ENCODE peak calls at places on chromosomes 2 and 18, in four cellular contexts. One of them, this sample, is unnamed.
A peak's percentile ranks its signal among the peaks of the same experiment; 100 is the strongest.

GRCh38 chr2:8229546-8229986 is 452.3 kb upstream of the ID2 start:
- DNase-seq in IMR-90: peak; percentile 84
- DNase-seq in HCT116: peak; percentile 15
- DNase-seq in effector memory CD4-positive, alpha-beta T cell: no peak
- DNase-seq in this sample: peak; percentile 86

GRCh38 chr2:184835081-184835728 is 236.9 kb downstream of the ZNF804A start:
- DNase-seq in IMR-90: peak; percentile 12
- DNase-seq in HCT116: no peak
- DNase-seq in effector memory CD4-positive, alpha-beta T cell: no peak
- DNase-seq in this sample: no peak

GRCh38 chr18:13568443-13569392 is 157.6 kb downstream of the FAM210A start:
- DNase-seq in IMR-90: no peak
- DNase-seq in HCT116: no peak
- DNase-seq in effector memory CD4-positive, alpha-beta T cell: no peak
- DNase-seq in this sample: no peak

GRCh38 chr2:18740428-18740827 is 151.1 kb upstream of the NT5C1B start:
- DNase-seq in IMR-90: peak; percentile 69
- DNase-seq in HCT116: no peak
- DNase-seq in effector memory CD4-positive, alpha-beta T cell: no peak
- DNase-seq in this sample: no peak

GRCh38 chr2:84846732-84847131 is 34.2 kb downstream of the TRABD2A start:
- DNase-seq in IMR-90: peak; percentile 78
- DNase-seq in HCT116: no peak
- DNase-seq in effector memory CD4-positive, alpha-beta T cell: no peak
- DNase-seq in this sample: peak; percentile 28

GRCh38 chr2:9811679-9812511 is 31.4 kb upstream of the TAF1B start:
- DNase-seq in IMR-90: no peak
- DNase-seq in HCT116: no peak
- DNase-seq in effector memory CD4-positive, alpha-beta T cell: no peak
- DNase-seq in this sample: peak; percentile 56

GRCh38 chr2:110219496-110220192 is 7.3 kb upstream of the MTLN start:
- DNase-seq in IMR-90: peak; percentile 48
- DNase-seq in HCT116: no peak
- DNase-seq in effector memory CD4-positive, alpha-beta T cell: no peak
- DNase-seq in this sample: no peak

GRCh38 chr2:113828086-113828742 is 61.7 kb upstream of the ACTR3 start:
- DNase-seq in IMR-90: no peak
- DNase-seq in HCT116: no peak
- DNase-seq in effector memory CD4-positive, alpha-beta T cell: no peak
- DNase-seq in this sample: no peak

GRCh38 chr2:120400546-120400945 is 54.6 kb downstream of the INHBB start:
- DNase-seq in IMR-90: no peak
- DNase-seq in HCT116: no peak
- DNase-seq in effector memory CD4-positive, alpha-beta T cell: no peak
- DNase-seq in this sample: peak; percentile 34

GRCh38 chr2:62474173-62474572 is 31.8 kb downstream of the TMEM17 start:
- DNase-seq in IMR-90: no peak
- DNase-seq in HCT116: no peak
- DNase-seq in effector memory CD4-positive, alpha-beta T cell: no peak
- DNase-seq in this sample: peak; percentile 19

GRCh38 chr18:9091066-9091476 is 11.4 kb upstream of the NDUFV2 start:
- DNase-seq in IMR-90: no peak
- DNase-seq in HCT116: no peak
- DNase-seq in effector memory CD4-positive, alpha-beta T cell: peak; percentile 4
- DNase-seq in this sample: no peak

GRCh38 chr2:124570872-124571271 is 545.8 kb downstream of the CNTNAP5 start:
- DNase-seq in IMR-90: no peak
- DNase-seq in HCT116: no peak
- DNase-seq in effector memory CD4-positive, alpha-beta T cell: no peak
- DNase-seq in this sample: no peak

GRCh38 chr2:226423498-226423960 is 376.1 kb downstream of the IRS1 start:
- DNase-seq in IMR-90: peak; percentile 51
- DNase-seq in HCT116: no peak
- DNase-seq in effector memory CD4-positive, alpha-beta T cell: peak; percentile 17
- DNase-seq in this sample: no peak

GRCh38 chr2:188512456-188512855 is 220.8 kb downstream of the GULP1 start:
- DNase-seq in IMR-90: peak; percentile 77
- DNase-seq in HCT116: no peak
- DNase-seq in effector memory CD4-positive, alpha-beta T cell: no peak
- DNase-seq in this sample: no peak

DNA sequence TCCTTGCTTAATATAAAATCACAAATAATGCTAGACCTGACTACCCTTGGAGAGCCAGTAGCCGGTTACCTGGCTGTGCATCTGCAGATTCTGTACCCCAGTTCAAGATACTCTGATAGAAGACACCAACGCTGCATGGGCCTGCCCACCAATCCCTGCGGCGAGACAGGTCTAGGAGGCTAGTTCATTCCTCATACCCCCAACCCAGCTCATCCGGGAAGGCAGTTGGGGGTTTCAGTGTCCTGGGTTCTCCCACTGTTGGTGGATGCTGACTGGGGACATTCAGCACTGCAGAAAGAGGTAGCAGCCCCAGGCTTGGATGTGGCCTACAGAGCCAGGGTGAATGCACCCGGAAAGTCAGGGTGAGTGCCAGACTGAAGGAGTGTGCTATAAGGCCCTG is 29.7 kb upstream of the ATP6V1B1 start:
- DNase-seq in IMR-90: no peak
- DNase-seq in HCT116: no peak
- DNase-seq in effector memory CD4-positive, alpha-beta T cell: no peak
- DNase-seq in this sample: no peak
- H3K27me3 ChIP-seq in IMR-90: peaks cover 8% of the 10 kb centered on the region
- H3K27me3 ChIP-seq in HCT116: no peaks in the 10 kb centered on the region
- H3K27me3 ChIP-seq in effector memory CD4-positive, alpha-beta T cell: peaks cover 64% of the 10 kb centered on the region
- H3K27me3 ChIP-seq in this sample: peaks cover 22% of the 10 kb centered on the region

GRCh38 chr18:53152478-53152877 is 812.5 kb downstream of the DCC start:
- DNase-seq in IMR-90: no peak
- DNase-seq in HCT116: no peak
- DNase-seq in effector memory CD4-positive, alpha-beta T cell: no peak
- DNase-seq in this sample: no peak
- H3K4me1 ChIP-seq in IMR-90: no peaks in the 10 kb centered on the region
- H3K4me1 ChIP-seq in HCT116: no peaks in the 10 kb centered on the region
- H3K4me1 ChIP-seq in effector memory CD4-positive, alpha-beta T cell: no peaks in the 10 kb centered on the region
- H3K4me1 ChIP-seq in this sample: no peaks in the 10 kb centered on the region

DNA sequence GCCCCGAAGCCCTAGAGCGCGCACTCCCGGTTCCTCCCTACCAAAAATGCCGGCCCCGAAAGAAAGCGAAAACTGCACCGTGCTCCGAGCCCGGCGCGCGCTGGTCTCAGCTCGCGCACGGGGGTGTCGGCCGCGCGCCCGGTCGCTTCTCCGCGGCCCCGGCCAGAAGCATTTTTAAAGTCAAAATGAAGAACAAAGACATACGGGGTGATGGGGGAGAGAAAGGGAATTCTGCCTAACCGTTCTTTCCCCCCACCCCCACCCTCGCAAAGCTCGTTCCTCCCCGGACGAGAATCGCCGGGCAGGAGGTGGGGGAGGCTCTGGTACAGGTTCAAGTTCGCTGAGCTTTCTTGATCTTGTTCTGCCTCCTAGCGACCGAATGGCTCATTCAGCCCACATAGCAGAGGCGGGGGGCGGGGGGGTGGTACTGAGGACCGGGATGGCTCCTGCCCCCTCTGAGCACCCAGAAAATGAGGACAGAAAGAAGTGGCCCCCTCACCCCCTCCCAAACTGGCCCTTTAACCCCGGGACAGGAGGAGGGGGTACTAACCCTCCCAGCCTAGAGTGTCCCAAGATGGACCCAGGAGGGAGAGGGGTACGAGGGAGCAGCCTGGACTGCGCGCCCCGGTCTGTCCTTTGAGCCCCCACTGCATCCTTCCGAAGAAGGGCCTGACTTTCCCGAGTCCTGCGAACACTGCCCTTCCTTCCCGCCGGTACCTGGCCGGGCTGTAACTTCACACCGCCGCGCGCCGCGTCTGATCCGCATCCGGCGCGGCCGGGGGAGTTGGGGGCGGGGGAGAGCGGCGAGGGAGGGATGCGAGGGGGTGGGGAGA is 3.1 kb downstream of the BCL11A start:
- DNase-seq in IMR-90: peak; percentile 82
- DNase-seq in HCT116: peak; percentile 50
- DNase-seq in effector memory CD4-positive, alpha-beta T cell: no peak
- DNase-seq in this sample: no peak
- H3K36me3 ChIP-seq in IMR-90: no peaks in the 10 kb centered on the region
- H3K36me3 ChIP-seq in HCT116: no peaks in the 10 kb centered on the region
- H3K36me3 ChIP-seq in effector memory CD4-positive, alpha-beta T cell: no peaks in the 10 kb centered on the region
- H3K36me3 ChIP-seq in this sample: no peaks in the 10 kb centered on the region

DNA sequence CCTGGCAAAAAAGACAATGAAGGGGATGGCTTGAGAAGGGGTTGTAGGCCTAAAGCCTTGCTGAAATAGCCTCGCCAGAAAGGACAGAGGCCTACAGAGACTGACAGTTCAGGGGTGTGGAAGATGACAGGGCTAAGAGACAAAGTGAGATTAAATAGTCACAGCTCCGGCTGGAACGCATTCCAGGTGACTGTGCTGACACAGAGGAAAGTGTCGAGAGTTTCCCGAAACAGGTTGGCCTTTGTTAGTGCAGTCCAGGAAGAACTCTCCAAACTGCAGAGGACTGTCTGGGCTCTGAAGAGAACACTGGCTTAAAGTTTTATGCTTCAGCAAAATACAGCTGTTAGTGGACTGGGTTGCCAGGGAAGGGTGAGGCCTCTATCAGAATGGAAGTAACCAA is 52.8 kb downstream of the METTL4 start:
- DNase-seq in IMR-90: no peak
- DNase-seq in HCT116: no peak
- DNase-seq in effector memory CD4-positive, alpha-beta T cell: no peak
- DNase-seq in this sample: no peak
- H3K27me3 ChIP-seq in IMR-90: no peaks in the 10 kb centered on the region
- H3K27me3 ChIP-seq in HCT116: no peaks in the 10 kb centered on the region
- H3K27me3 ChIP-seq in effector memory CD4-positive, alpha-beta T cell: no peaks in the 10 kb centered on the region
- H3K27me3 ChIP-seq in this sample: no peaks in the 10 kb centered on the region

DNA sequence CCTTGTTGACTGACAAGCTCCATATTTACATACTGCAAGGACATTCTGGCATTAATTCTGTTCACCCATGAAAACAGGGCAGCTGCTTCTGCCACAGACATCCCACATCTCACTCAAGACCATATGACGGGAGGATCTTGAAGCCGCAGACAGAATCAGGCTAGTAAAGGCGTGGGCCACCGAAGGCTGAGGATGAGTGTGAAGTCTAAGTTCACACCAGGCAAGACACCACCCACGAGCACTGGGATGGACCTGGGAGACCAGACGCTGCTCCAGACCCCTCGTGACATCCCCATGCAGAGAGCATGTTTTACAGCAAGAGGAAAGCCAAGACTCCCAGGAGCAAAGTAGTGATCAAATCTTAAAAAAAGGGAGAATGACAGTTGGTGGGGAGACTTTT is 3.2 kb downstream of the FHL2 start:
- DNase-seq in IMR-90: no peak
- DNase-seq in HCT116: no peak
- DNase-seq in effector memory CD4-positive, alpha-beta T cell: no peak
- DNase-seq in this sample: no peak
- H3K4me1 ChIP-seq in IMR-90: peaks cover 38% of the 10 kb centered on the region
- H3K4me1 ChIP-seq in HCT116: peaks cover 42% of the 10 kb centered on the region
- H3K4me1 ChIP-seq in effector memory CD4-positive, alpha-beta T cell: peaks cover 6% of the 10 kb centered on the region
- H3K4me1 ChIP-seq in this sample: peaks cover 2% of the 10 kb centered on the region

GRCh38 chr2:20645761-20646160 is 5.1 kb downstream of the HS1BP3 start:
- DNase-seq in IMR-90: no peak
- DNase-seq in HCT116: no peak
- DNase-seq in effector memory CD4-positive, alpha-beta T cell: no peak
- DNase-seq in this sample: no peak

GRCh38 chr2:20642026-20642971 is 8.6 kb downstream of the HS1BP3 start:
- DNase-seq in IMR-90: peak; percentile 57
- DNase-seq in HCT116: peak; percentile 16
- DNase-seq in effector memory CD4-positive, alpha-beta T cell: peak; percentile 43
- DNase-seq in this sample: peak; percentile 93

GRCh38 chr2:20643060-20643459 is 7.8 kb downstream of the HS1BP3 start:
- DNase-seq in IMR-90: no peak
- DNase-seq in HCT116: no peak
- DNase-seq in effector memory CD4-positive, alpha-beta T cell: no peak
- DNase-seq in this sample: no peak

GRCh38 chr2:20645301-20645701 is 5.6 kb downstream of the HS1BP3 start:
- DNase-seq in IMR-90: no peak
- DNase-seq in HCT116: no peak
- DNase-seq in effector memory CD4-positive, alpha-beta T cell: no peak
- DNase-seq in this sample: no peak

DNA sequence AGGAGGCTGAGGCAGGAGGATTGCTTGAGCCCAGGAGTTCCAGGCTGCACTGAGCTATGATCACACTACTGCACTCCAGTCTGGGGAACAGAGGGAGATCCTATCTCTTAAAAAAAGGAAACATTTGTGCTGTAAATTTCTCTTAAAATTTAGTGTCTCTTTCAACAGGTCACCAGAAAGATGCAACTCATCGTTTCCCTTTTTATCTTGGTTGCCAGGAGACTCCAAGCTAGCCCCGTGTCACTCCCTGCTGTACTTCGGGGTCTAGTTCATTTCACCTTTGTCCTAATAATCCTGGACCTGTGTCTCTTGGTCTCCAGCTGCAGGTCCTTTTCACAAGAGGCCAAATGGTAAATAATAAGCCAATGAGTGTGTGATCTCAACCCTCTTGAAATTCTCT is 7.1 kb downstream of the HS1BP3 start:
- DNase-seq in IMR-90: no peak
- DNase-seq in HCT116: no peak
- DNase-seq in effector memory CD4-positive, alpha-beta T cell: no peak
- DNase-seq in this sample: no peak
- H3K36me3 ChIP-seq in IMR-90: peaks cover 29% of the 10 kb centered on the region
- H3K36me3 ChIP-seq in HCT116: no peaks in the 10 kb centered on the region
- H3K36me3 ChIP-seq in effector memory CD4-positive, alpha-beta T cell: peaks cover 43% of the 10 kb centered on the region
- H3K36me3 ChIP-seq in this sample: peaks cover 28% of the 10 kb centered on the region

GRCh38 chr2:42519624-42520023 is 25.8 kb upstream of the KCNG3 start:
- DNase-seq in IMR-90: no peak
- DNase-seq in HCT116: no peak
- DNase-seq in effector memory CD4-positive, alpha-beta T cell: no peak
- DNase-seq in this sample: no peak
- H3K27me3 ChIP-seq in IMR-90: peaks cover 6% of the 10 kb centered on the region
- H3K27me3 ChIP-seq in HCT116: no peaks in the 10 kb centered on the region
- H3K27me3 ChIP-seq in effector memory CD4-positive, alpha-beta T cell: no peaks in the 10 kb centered on the region
- H3K27me3 ChIP-seq in this sample: no peaks in the 10 kb centered on the region

GRCh38 chr2:28662468-28663095 is 89.0 kb upstream of the PPP1CB start:
- DNase-seq in IMR-90: peak; percentile 81
- DNase-seq in HCT116: no peak
- DNase-seq in effector memory CD4-positive, alpha-beta T cell: no peak
- DNase-seq in this sample: peak; percentile 94
- H3K4me1 ChIP-seq in IMR-90: peaks cover 37% of the 10 kb centered on the region
- H3K4me1 ChIP-seq in HCT116: peaks cover 14% of the 10 kb centered on the region
- H3K4me1 ChIP-seq in effector memory CD4-positive, alpha-beta T cell: no peaks in the 10 kb centered on the region
- H3K4me1 ChIP-seq in this sample: peaks cover 13% of the 10 kb centered on the region

GRCh38 chr2:47167149-47167548 is 12.0 kb upstream of the STPG4 start:
- DNase-seq in IMR-90: no peak
- DNase-seq in HCT116: no peak
- DNase-seq in effector memory CD4-positive, alpha-beta T cell: no peak
- DNase-seq in this sample: no peak
- H3K36me3 ChIP-seq in IMR-90: peaks cover 41% of the 10 kb centered on the region
- H3K36me3 ChIP-seq in HCT116: peaks cover 56% of the 10 kb centered on the region
- H3K36me3 ChIP-seq in effector memory CD4-positive, alpha-beta T cell: peaks cover 6% of the 10 kb centered on the region
- H3K36me3 ChIP-seq in this sample: peaks cover 3% of the 10 kb centered on the region